ENCODE peak calls at places on chromosomes 12 and 14, in eight cellular contexts. Y is RWPE2; G is neuronal stem cell; X is lower lobe of right lung; K is naive thymus-derived CD4-positive, alpha-beta T cell; A is astrocyte; J is ovary; O is CD8-positive, alpha-beta memory T cell. M is an unnamed sample.

GRCh38 chr14:50901361-50901760 is 29.5 kb downstream of the ABHD12B start:
- DNase-seq in Y (no peak), G (no peak), X (no peak), K (no peak), A (no peak), J (no peak), O (no peak), M (no peak)

GRCh38 chr12:112839386-112839972 is 47.9 kb downstream of the RPH3A start:
- DNase-seq in Y (no peak), G (no peak), X (no peak), K (no peak), A (peak; percentile 78), J (no peak), O (no peak), M (no peak)

GRCh38 chr14:83085141-83085540 is 1551.5 kb upstream of the SEL1L start:
- DNase-seq in Y (no peak), G (no peak), X (no peak), K (no peak), A (no peak), J (no peak), O (no peak), M (no peak)

GRCh38 chr14:99323603-99324185 is 51.7 kb upstream of the BCL11B start:
- DNase-seq in Y (no peak), G (no peak), X (no peak), K (no peak), A (no peak), J (no peak), O (no peak), M (peak; percentile 68)

GRCh38 chr12:108839011-108839889 is 18.1 kb downstream of the SSH1 start:
- DNase-seq in Y (no peak), G (no peak), X (peak; percentile 58), K (no peak), A (peak; percentile 82), J (peak; percentile 31), O (peak; percentile 27), M (peak; percentile 89)

GRCh38 chr12:720231-720941 is 32.0 kb upstream of the WNK1 start:
- DNase-seq in Y (no peak), G (no peak), X (no peak), K (no peak), A (no peak), J (no peak), O (no peak), M (no peak)

GRCh38 chr12:112149596-112149995 is 24.2 kb downstream of the TRAFD1 start:
- DNase-seq in Y (no peak), G (no peak), X (no peak), K (no peak), A (no peak), J (no peak), O (no peak), M (no peak)

GRCh38 chr12:98701166-98701565 is 56.1 kb downstream of the APAF1 start:
- DNase-seq in Y (no peak), G (no peak), X (no peak), K (no peak), A (peak; percentile 39), J (no peak), O (no peak), M (no peak)

GRCh38 chr12:95439578-95440230 is 34.2 kb upstream of the METAP2 start:
- DNase-seq in Y (no peak), G (no peak), X (no peak), K (no peak), A (no peak), J (no peak), O (no peak), M (no peak)

GRCh38 chr12:27780612-27781408 is 774 bp upstream of the MANSC4 start:
- DNase-seq in Y (peak; percentile 32), G (peak; percentile 14), X (no peak), K (peak; percentile 8), A (peak; percentile 58), J (peak; percentile 13), O (peak; percentile 56), M (no peak)

GRCh38 chr14:100067971-100068959 is 3.0 kb downstream of the EVL start:
- DNase-seq in Y (peak; percentile 87), G (no peak), X (peak; percentile 80), K (peak; percentile 80), A (peak; percentile 59), J (no peak), O (peak; percentile 95), M (no peak)

GRCh38 chr12:44852483-44852882 is 23.6 kb downstream of the NELL2 start:
- DNase-seq in Y (no peak), G (no peak), X (no peak), K (no peak), A (no peak), J (no peak), O (no peak), M (no peak)

GRCh38 chr14:69263364-69263763 is 3.4 kb downstream of the GALNT16 start:
- DNase-seq in Y (no peak), G (no peak), X (no peak), K (no peak), A (peak; percentile 89), J (no peak), O (no peak), M (peak; percentile 88)

GRCh38 chr14:23638414-23639047 is 2.4 kb downstream of the DHRS2 start:
- DNase-seq in Y (no peak), G (no peak), X (no peak), K (no peak), A (no peak), J (no peak), O (no peak), M (no peak)

GRCh38 chr12:87793134-87793533 is 236.1 kb downstream of the C12orf50 start:
- DNase-seq in Y (no peak), G (no peak), X (no peak), K (no peak), A (peak; percentile 81), J (no peak), O (no peak), M (no peak)

GRCh38 chr12:120321382-120322202 is 6.0 kb downstream of the PLA2G1B start:
- DNase-seq in Y (no peak), G (no peak), X (peak; percentile 63), K (no peak), A (no peak), J (no peak), O (no peak), M (no peak)

GRCh38 chr14:22177870-22178269 is 411.2 kb downstream of the DAD1 start:
- DNase-seq in Y (no peak), G (no peak), X (no peak), K (no peak), A (peak; percentile 13), J (no peak), O (no peak), M (no peak)

GRCh38 chr12:13257356-13257875 is 60.9 kb downstream of the EMP1 start:
- DNase-seq in Y (no peak), G (no peak), X (no peak), K (no peak), A (no peak), J (no peak), O (no peak), M (no peak)

GRCh38 chr14:74566174-74567125 is 45.6 kb downstream of the LTBP2 start:
- DNase-seq in Y (peak; percentile 100), G (no peak), X (no peak), K (no peak), A (no peak), J (no peak), O (no peak), M (peak; percentile 53)
- H3K4me1 ChIP-seq in Y (peaks cover 79% of the 10 kb centered on the region), G (no peaks in the 10 kb centered on the region), X (peaks cover 56% of the 10 kb centered on the region), K (no peaks in the 10 kb centered on the region), A (peaks cover 47% of the 10 kb centered on the region), J (peaks cover 28% of the 10 kb centered on the region), O (peaks cover 1% of the 10 kb centered on the region), M (peaks cover 4% of the 10 kb centered on the region)

DNA sequence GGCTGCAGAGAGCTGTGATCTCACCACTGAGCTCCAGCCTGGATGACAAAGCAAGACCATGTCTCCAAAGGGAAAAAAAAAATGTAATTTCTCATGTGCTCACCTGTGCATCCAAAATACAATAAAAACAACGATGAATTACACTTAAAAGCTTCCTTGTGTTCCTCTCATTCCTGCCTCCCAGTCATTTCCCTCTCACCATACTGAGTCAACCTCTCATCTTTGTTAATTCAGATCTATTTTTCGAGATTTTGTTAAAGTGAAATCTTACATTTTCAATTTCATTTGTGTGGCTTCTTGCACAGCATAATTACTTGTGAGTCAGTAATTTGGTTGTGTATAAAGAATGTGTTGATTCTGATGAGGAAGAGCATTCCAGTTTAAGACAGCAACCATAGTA is 1203.2 kb downstream of the TMEM121 start:
- DNase-seq in Y (no peak), G (no peak), X (no peak), K (no peak), A (no peak), J (no peak), O (no peak), M (no peak)
- H3K4me1 ChIP-seq in Y (no peaks in the 10 kb centered on the region), G (no peaks in the 10 kb centered on the region), X (no peaks in the 10 kb centered on the region), K (no peaks in the 10 kb centered on the region), A (no peaks in the 10 kb centered on the region), J (no peaks in the 10 kb centered on the region), O (no peaks in the 10 kb centered on the region), M (no peaks in the 10 kb centered on the region)

GRCh38 chr12:103858335-103858734 is 17.3 kb upstream of the NT5DC3 start:
- DNase-seq in Y (no peak), G (no peak), X (no peak), K (no peak), A (no peak), J (no peak), O (no peak), M (no peak)
- H3K4me1 ChIP-seq in Y (peaks cover 23% of the 10 kb centered on the region), G (no peaks in the 10 kb centered on the region), X (peaks cover 7% of the 10 kb centered on the region), K (no peaks in the 10 kb centered on the region), A (peaks cover 28% of the 10 kb centered on the region), J (peaks cover 6% of the 10 kb centered on the region), O (no peaks in the 10 kb centered on the region), M (peaks cover 5% of the 10 kb centered on the region)

GRCh38 chr12:50214018-50214417 is 46.8 kb upstream of the CERS5 start:
- DNase-seq in Y (no peak), G (no peak), X (no peak), K (no peak), A (no peak), J (no peak), O (no peak), M (no peak)

GRCh38 chr12:50217202-50217601 is 50.0 kb upstream of the CERS5 start:
- DNase-seq in Y (no peak), G (no peak), X (no peak), K (no peak), A (no peak), J (no peak), O (no peak), M (no peak)

GRCh38 chr12:50212071-50212467 is 44.9 kb upstream of the CERS5 start:
- DNase-seq in Y (no peak), G (no peak), X (no peak), K (no peak), A (no peak), J (no peak), O (no peak), M (no peak)

GRCh38 chr12:50213439-50213838 is 46.3 kb upstream of the CERS5 start:
- DNase-seq in Y (no peak), G (no peak), X (no peak), K (no peak), A (no peak), J (no peak), O (no peak), M (no peak)

DNA sequence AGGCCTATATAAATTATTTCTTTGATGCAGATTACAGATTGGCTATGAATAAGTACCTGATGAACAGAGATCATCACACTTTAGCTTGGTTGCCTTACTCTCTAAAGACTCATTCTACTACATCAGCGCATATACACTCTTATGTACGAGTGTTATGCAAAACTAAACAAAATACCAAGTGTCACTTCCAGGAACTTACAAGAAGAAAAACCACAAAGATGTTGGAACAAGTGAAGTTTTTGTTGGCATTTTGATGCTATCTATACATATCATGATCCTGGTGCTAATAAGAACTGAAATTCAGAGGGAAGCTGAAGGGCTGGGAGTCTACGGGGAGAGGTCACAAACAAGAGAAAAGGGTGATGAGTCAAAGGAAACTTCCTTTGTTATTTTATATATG is 47.9 kb upstream of the CERS5 start:
- DNase-seq in Y (no peak), G (no peak), X (no peak), K (no peak), A (peak; percentile 70), J (no peak), O (no peak), M (no peak)
- H3K4me1 ChIP-seq in Y (peaks cover 92% of the 10 kb centered on the region), G (no peaks in the 10 kb centered on the region), X (peaks cover 25% of the 10 kb centered on the region), K (peaks cover 41% of the 10 kb centered on the region), A (peaks cover 30% of the 10 kb centered on the region), J (peaks cover 6% of the 10 kb centered on the region), O (peaks cover 38% of the 10 kb centered on the region), M (peaks cover 3% of the 10 kb centered on the region)

M was measured in aorta.